ENCODE peak calls at places on chromosomes 11 and 22, in seven cellular contexts. J, B, A, T, C, K and F are unnamed samples.

GRCh38 chr11:16780698-16781550 is 42.5 kb downstream of the C11orf58 start:
- DNase-seq in C (no peak), B (no peak), J (no peak), A (no peak), K (no peak), T (no peak), F (no peak)

GRCh38 chr11:46122955-46123354 is 1.7 kb upstream of the PHF21A start:
- DNase-seq in A (no peak), C (no peak), K (peak; percentile 56), T (peak; percentile 19), B (no peak), J (no peak), F (no peak)

GRCh38 chr22:32905400-32905799 is 103.9 kb downstream of the TIMP3 start:
- DNase-seq in J (peak; percentile 45), K (no peak), A (no peak), T (no peak), C (no peak), B (peak; percentile 72), F (no peak)

GRCh38 chr11:12679471-12679870 is 5.2 kb downstream of the TEAD1 start:
- DNase-seq in K (no peak), B (no peak), J (no peak), C (no peak), A (no peak), T (no peak), F (no peak)

GRCh38 chr11:1298695-1299492 is 10.5 kb downstream of the TOLLIP start:
- DNase-seq in J (peak; percentile 69), B (no peak), A (no peak), T (peak; percentile 80), K (peak; percentile 89), C (no peak), F (no peak)

GRCh38 chr11:106840993-106841392 is 177.3 kb downstream of the GUCY1A2 start:
- DNase-seq in B (no peak), T (no peak), J (peak; percentile 19), K (no peak), C (no peak), A (no peak), F (no peak)

GRCh38 chr11:134498326-134499139 is 86.5 kb upstream of the B3GAT1 start:
- DNase-seq in K (no peak), J (no peak), C (no peak), A (no peak), B (no peak), T (no peak), F (no peak)

GRCh38 chr11:446886-447285 is 3.2 kb upstream of the PTDSS2 start:
- DNase-seq in T (peak; percentile 60), K (no peak), A (no peak), B (no peak), J (no peak), C (no peak), F (no peak)

GRCh38 chr22:42277988-42278776 is 7.7 kb upstream of the TCF20 start:
- DNase-seq in K (peak; percentile 22), T (no peak), B (peak; percentile 80), J (no peak), C (no peak), A (no peak), F (peak; percentile 80)

GRCh38 chr22:43077121-43077877 is 11.9 kb downstream of the TTLL1 start:
- DNase-seq in C (no peak), K (no peak), A (no peak), J (no peak), T (no peak), B (no peak), F (peak; percentile 72)

GRCh38 chr11:67381244-67381972 is 8.0 kb upstream of the CLCF1 start:
- DNase-seq in J (no peak), B (no peak), C (no peak), K (no peak), A (no peak), T (no peak), F (no peak)

GRCh38 chr22:19761022-19761499 is 483 bp downstream of the TBX1 start:
- DNase-seq in B (no peak), K (no peak), A (no peak), C (peak; percentile 78), J (no peak), T (no peak), F (no peak)
- H3K4me3 ChIP-seq in B (no peak overlapping the region), K (no peak overlapping the region), A (no peak overlapping the region), C (peak overlapping the region; percentile 36), J (no peak overlapping the region), T (no peak overlapping the region), F (peak overlapping the region; percentile 49)

GRCh38 chr11:111976614-111977140 is 39.5 kb downstream of the DIXDC1 start:
- DNase-seq in J (peak; percentile 42), K (peak; percentile 4), C (no peak), A (no peak), B (no peak), T (peak; percentile 50), F (no peak)

GRCh38 chr11:111980062-111980461 is 42.9 kb downstream of the DIXDC1 start:
- DNase-seq in B (no peak), T (no peak), C (no peak), A (no peak), J (no peak), K (no peak), F (no peak)

GRCh38 chr11:111977141-111978027 is 40.2 kb downstream of the DIXDC1 start:
- DNase-seq in A (no peak), B (peak; percentile 63), J (peak; percentile 63), K (peak; percentile 54), C (no peak), T (peak; percentile 37), F (no peak)

GRCh38 chr11:111976119-111976518 is 39.0 kb downstream of the DIXDC1 start:
- DNase-seq in A (no peak), T (no peak), B (no peak), C (no peak), K (no peak), J (no peak), F (no peak)

GRCh38 chr11:111978028-111978771 is 41.1 kb downstream of the DIXDC1 start:
- DNase-seq in C (no peak), K (peak; percentile 81), A (no peak), J (peak; percentile 96), T (peak; percentile 78), B (peak; percentile 66), F (peak; percentile 58)
- H3K4me3 ChIP-seq in C (no peak overlapping the region), K (peak overlapping the region; percentile 54), A (no peak overlapping the region), J (no peak overlapping the region), T (peak overlapping the region; percentile 91), B (peak overlapping the region; percentile 67), F (no peak overlapping the region)

DNA sequence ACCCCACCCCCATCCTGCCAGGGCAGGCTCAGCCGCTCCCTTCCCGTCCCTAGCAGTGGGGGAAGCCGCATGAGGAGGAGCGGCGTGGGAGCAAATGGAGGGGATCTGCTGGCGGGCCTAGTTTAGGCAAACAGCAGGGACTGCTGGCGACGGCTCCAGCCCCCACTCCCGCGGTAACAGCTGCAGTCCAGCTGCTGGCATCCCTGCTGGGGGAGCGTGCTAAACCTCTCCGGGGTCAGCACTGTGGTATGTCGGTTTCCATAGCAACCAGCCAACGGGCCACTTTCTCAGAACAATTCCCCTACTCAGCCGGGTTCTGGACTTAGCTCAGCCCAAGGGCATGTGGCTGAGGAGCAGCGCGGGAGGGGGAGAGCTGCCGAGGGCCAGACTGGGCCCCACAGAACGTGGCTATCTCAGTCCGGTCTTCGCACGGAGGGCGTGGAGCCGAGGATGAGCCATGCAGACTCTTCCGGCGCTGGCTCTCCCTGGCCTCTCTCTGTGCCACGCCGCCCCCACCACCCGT is 98.8 kb downstream of the PKNOX2 start:
- DNase-seq in T (peak; percentile 13), C (no peak), B (no peak), K (peak; percentile 99), J (peak; percentile 100), A (no peak), F (no peak)
- H3K4me3 ChIP-seq in T (no peak overlapping the region), C (no peak overlapping the region), B (no peak overlapping the region), K (no peak overlapping the region), J (no peak overlapping the region), A (no peak overlapping the region), F (no peak overlapping the region)

GRCh38 chr11:64763804-64764611 is 4.2 kb upstream of the PYGM start:
- DNase-seq in B (no peak), A (peak; percentile 44), C (no peak), J (no peak), T (no peak), K (no peak), F (no peak)
- H3K4me3 ChIP-seq in B (no peak overlapping the region), A (peak overlapping the region; percentile 36), C (no peak overlapping the region), J (no peak overlapping the region), T (no peak overlapping the region), K (no peak overlapping the region), F (no peak overlapping the region)

GRCh38 chr22:46140989-46141928 is 9.1 kb upstream of the PPARA start:
- DNase-seq in K (no peak), A (no peak), J (no peak), C (no peak), B (no peak), T (no peak), F (no peak)

GRCh38 chr22:46137218-46137766 is 13.0 kb upstream of the PPARA start:
- DNase-seq in T (no peak), B (no peak), J (no peak), A (no peak), K (no peak), C (no peak), F (no peak)

GRCh38 chr22:46138058-46138797 is 12.1 kb upstream of the PPARA start:
- DNase-seq in T (no peak), A (no peak), K (no peak), C (no peak), B (no peak), J (no peak), F (no peak)

GRCh38 chr22:46142548-46143490 is 7.5 kb upstream of the PPARA start:
- DNase-seq in B (no peak), C (no peak), J (no peak), K (no peak), T (no peak), A (no peak), F (no peak)

DNA sequence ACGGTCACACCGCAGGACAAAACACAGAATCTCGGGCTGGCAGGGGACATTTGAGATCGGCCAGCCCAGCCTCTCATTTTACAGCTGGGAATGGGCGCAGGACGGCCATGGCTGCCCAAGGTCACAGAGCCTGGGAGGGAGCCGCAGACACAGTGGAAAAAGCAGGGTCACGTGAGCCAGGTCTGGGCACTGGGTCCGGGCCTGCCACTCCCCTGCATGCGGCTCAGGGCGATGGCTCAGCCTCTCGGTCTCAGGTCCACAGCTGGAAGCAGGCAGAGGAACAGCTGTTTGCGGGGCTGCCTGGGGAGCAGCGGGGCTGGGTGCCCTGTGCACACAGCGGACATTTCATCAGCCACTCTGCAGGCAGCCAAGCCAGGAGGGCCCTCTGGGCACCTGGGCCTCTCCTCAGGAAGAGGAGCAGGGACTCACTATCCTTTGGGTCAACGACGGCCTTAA is 10.4 kb upstream of the PPARA start:
- DNase-seq in T (no peak), C (no peak), J (no peak), K (no peak), B (no peak), A (no peak), F (no peak)
- H3K4me3 ChIP-seq in T (no peak overlapping the region), C (no peak overlapping the region), J (no peak overlapping the region), K (no peak overlapping the region), B (no peak overlapping the region), A (no peak overlapping the region), F (no peak overlapping the region)

DNA sequence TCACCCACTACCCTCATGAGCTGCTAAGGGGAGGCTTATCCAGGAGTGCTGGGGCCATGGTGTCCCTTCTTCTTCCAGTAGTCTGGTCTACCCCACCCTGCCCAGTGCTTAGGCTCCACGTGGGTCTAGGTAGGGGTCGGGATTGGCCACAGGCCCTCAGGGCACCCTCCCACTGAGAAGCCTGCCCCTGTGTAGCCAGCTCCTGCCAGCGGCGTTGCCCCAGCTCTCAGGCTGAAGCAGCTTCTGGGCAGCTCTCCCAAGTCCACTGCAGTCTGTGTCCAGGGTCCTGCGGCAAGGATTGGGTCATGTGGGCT is 24.0 kb upstream of the RIC3 start:
- DNase-seq in T (no peak), J (no peak), B (peak; percentile 14), K (no peak), C (no peak), A (no peak), F (no peak)
- H3K4me3 ChIP-seq in T (no peak overlapping the region), J (no peak overlapping the region), B (no peak overlapping the region), K (no peak overlapping the region), C (no peak overlapping the region), A (no peak overlapping the region), F (no peak overlapping the region)